ENCODE peak calls at places on chromosomes 6 and 20, in seven cellular contexts. J, D, I, H, B, X and S are unnamed samples.

GRCh38 chr20:10848810-10849370 is 175.1 kb upstream of the JAG1 start:
- DNase-seq in J (peak), D (peak), I (no peak), H (no peak), B (no peak), X (peak), S (no peak)

GRCh38 chr20:20498081-20498861 is 130.4 kb downstream of the INSM1 start:
- DNase-seq in J (peak), D (no peak), I (peak), H (peak), B (no peak), X (no peak), S (no peak)

GRCh38 chr6:160378886-160379285 is 30.7 kb downstream of the SLC22A3 start:
- DNase-seq in J (no peak), D (no peak), I (no peak), H (no peak), B (no peak), X (no peak), S (no peak)

GRCh38 chr20:57440678-57441509 is 49.7 kb downstream of the RBM38 start:
- DNase-seq in J (no peak), D (no peak), I (peak), H (peak), B (no peak), X (peak), S (no peak)

GRCh38 chr6:143337201-143337949 is 113.1 kb downstream of the ADAT2 start:
- DNase-seq in J (no peak), D (peak), I (no peak), H (peak), B (peak), X (no peak), S (peak)

GRCh38 chr6:5869261-5869660 is 137.5 kb downstream of the NRN1 start:
- DNase-seq in J (no peak), D (no peak), I (no peak), H (no peak), B (no peak), X (no peak), S (no peak)

GRCh38 chr6:41059569-41059968 is 6.6 kb downstream of the APOBEC2 start:
- DNase-seq in J (peak), D (no peak), I (no peak), H (no peak), B (no peak), X (peak), S (no peak)

GRCh38 chr20:47086316-47086715 is 191.7 kb downstream of the EYA2 start:
- DNase-seq in J (no peak), D (no peak), I (no peak), H (no peak), B (no peak), X (no peak), S (no peak)

GRCh38 chr6:167493961-167494697 is 169.2 kb downstream of the TTLL2 start:
- DNase-seq in J (no peak), D (no peak), I (no peak), H (no peak), B (no peak), X (no peak), S (no peak)

GRCh38 chr20:10562929-10563328 is 110.9 kb downstream of the JAG1 start:
- DNase-seq in J (no peak), D (no peak), I (no peak), H (no peak), B (no peak), X (no peak), S (no peak)

GRCh38 chr6:118594877-118595276 is 46.8 kb downstream of the PLN start:
- DNase-seq in J (no peak), D (no peak), I (no peak), H (no peak), B (no peak), X (no peak), S (no peak)

GRCh38 chr6:7505196-7505699 is 36.2 kb upstream of the DSP start:
- DNase-seq in J (peak), D (no peak), I (peak), H (peak), B (no peak), X (peak), S (peak)

GRCh38 chr20:20824924-20825584 is 112.6 kb upstream of the RALGAPA2 start:
- DNase-seq in J (no peak), D (peak), I (peak), H (peak), B (no peak), X (peak), S (no peak)